ENCODE peak calls at places on chromosomes 11 and 22, in nine cellular contexts. G, X, P, R, B, Q, Y, C and M are unnamed samples.

GRCh38 chr22:39958916-39959639 is 1.1 kb upstream of the TMA7B start:
- DNase-seq in G (no peak), X (no peak), P (no peak), R (no peak), B (no peak), Q (no peak), Y (no peak), C (no peak), M (no peak)

GRCh38 chr11:57668467-57668890 is 565 bp downstream of the ZDHHC5 start:
- DNase-seq in G (no peak), X (no peak), P (no peak), R (no peak), B (no peak), Q (no peak), Y (no peak), C (no peak), M (no peak)

GRCh38 chr11:35907648-35908431 is 36.0 kb upstream of the LDLRAD3 start:
- DNase-seq in G (no peak), X (no peak), P (no peak), R (peak), B (peak), Q (no peak), Y (peak), C (no peak), M (no peak)

GRCh38 chr11:102157219-102157618 is 47.0 kb downstream of the YAP1 start:
- DNase-seq in G (no peak), X (peak), P (peak), R (peak), B (peak), Q (no peak), Y (peak), C (no peak), M (peak)

GRCh38 chr11:9461760-9462134 is 935 bp downstream of the ZNF143 start:
- DNase-seq in G (no peak), X (no peak), P (no peak), R (no peak), B (no peak), Q (no peak), Y (no peak), C (no peak), M (no peak)

GRCh38 chr11:47995318-47995717 is 15.0 kb downstream of the PTPRJ start:
- DNase-seq in G (no peak), X (no peak), P (no peak), R (no peak), B (no peak), Q (no peak), Y (peak), C (peak), M (no peak)

GRCh38 chr22:44396021-44396726 is 83.4 kb upstream of the SHISAL1 start:
- DNase-seq in G (peak), X (no peak), P (no peak), R (peak), B (no peak), Q (peak), Y (no peak), C (no peak), M (peak)

GRCh38 chr11:124656759-124657627 is 16.5 kb downstream of the SIAE start:
- DNase-seq in G (no peak), X (peak), P (peak), R (no peak), B (no peak), Q (no peak), Y (no peak), C (no peak), M (no peak)

GRCh38 chr11:81197396-81197795 is 1536.3 kb downstream of the FAM181B start:
- DNase-seq in G (no peak), X (no peak), P (no peak), R (no peak), B (no peak), Q (no peak), Y (no peak), C (no peak), M (no peak)
- TF ChIP-seq CTCF in G (no peak), X (peak), P (peak), R (no peak), B (no peak), Q (no peak), Y (no peak), C (no peak), M (no peak)

GRCh38 chr11:79437274-79437980 is 3.4 kb downstream of the TENM4 start:
- DNase-seq in G (peak), X (peak), P (peak), R (peak), B (peak), Q (peak), Y (peak), C (peak), M (no peak)

GRCh38 chr11:79438631-79439429 is 2.0 kb downstream of the TENM4 start:
- DNase-seq in G (no peak), X (peak), P (no peak), R (no peak), B (no peak), Q (no peak), Y (peak), C (no peak), M (no peak)

GRCh38 chr11:79436911-79437273 is 3.9 kb downstream of the TENM4 start:
- DNase-seq in G (no peak), X (no peak), P (no peak), R (no peak), B (no peak), Q (no peak), Y (no peak), C (no peak), M (no peak)

GRCh38 chr11:79439430-79439892 is 1.4 kb downstream of the TENM4 start:
- DNase-seq in G (no peak), X (no peak), P (no peak), R (no peak), B (no peak), Q (no peak), Y (peak), C (no peak), M (no peak)

DNA sequence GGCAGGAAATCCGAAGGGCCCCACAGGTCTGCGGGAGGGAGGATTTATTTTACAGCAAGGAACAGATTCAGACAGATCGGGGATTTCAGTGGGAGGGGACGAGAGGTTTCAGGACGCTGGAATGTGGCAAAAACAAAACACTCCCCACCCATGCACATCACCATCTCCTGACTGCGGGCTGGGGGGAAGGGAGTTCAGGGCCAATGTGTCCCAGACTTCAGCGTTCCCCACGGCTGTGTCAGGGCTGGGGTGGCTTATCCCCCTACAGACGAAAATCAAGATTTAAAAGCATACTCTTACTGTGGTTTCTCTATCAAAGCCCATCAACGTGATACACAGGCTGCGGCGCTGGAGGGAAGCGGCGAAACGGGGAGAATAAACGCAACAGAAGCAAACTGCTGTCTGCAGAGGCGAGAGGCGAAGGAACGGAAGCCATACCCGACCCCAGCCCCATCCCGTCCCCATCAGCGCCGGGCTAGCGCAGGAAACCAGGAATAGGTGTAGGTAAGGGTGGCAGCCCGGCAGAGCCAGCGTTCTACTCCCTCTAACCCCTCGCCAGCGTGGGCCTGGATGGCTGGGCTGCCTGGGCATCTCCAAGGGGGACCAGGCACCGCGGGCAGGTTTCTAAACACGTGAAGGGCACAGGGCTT is 2.7 kb downstream of the TENM4 start:
- DNase-seq in G (peak), X (peak), P (peak), R (no peak), B (peak), Q (no peak), Y (peak), C (no peak), M (no peak)
- H3K27ac ChIP-seq in G (peak), X (no peak), P (no peak), R (no peak), B (no peak), Q (peak), Y (peak), C (peak), M (no peak)

GRCh38 chr11:19972637-19973036 is 187.6 kb downstream of the DBX1 start:
- DNase-seq in G (no peak), X (no peak), P (no peak), R (no peak), B (no peak), Q (no peak), Y (no peak), C (no peak), M (no peak)
- TF ChIP-seq CTCF in G (no peak), X (no peak), P (no peak), R (no peak), B (no peak), Q (no peak), Y (no peak), C (no peak), M (no peak)

GRCh38 chr11:94885581-94885980 is 87.8 kb downstream of the CWC15 start:
- DNase-seq in G (no peak), X (no peak), P (no peak), R (no peak), B (no peak), Q (no peak), Y (no peak), C (no peak), M (no peak)
- H3K27ac ChIP-seq in G (no peak), X (no peak), P (no peak), R (no peak), B (no peak), Q (no peak), Y (no peak), C (no peak), M (no peak)

GRCh38 chr11:69920500-69921428 is 101.5 kb upstream of the FGF3 start:
- DNase-seq in G (peak), X (no peak), P (no peak), R (no peak), B (no peak), Q (peak), Y (no peak), C (peak), M (peak)

GRCh38 chr11:69917529-69917928 is 98.3 kb upstream of the FGF3 start:
- DNase-seq in G (no peak), X (no peak), P (no peak), R (no peak), B (no peak), Q (no peak), Y (no peak), C (no peak), M (no peak)

GRCh38 chr11:69918231-69918937 is 99.2 kb upstream of the FGF3 start:
- DNase-seq in G (peak), X (no peak), P (no peak), R (no peak), B (no peak), Q (peak), Y (no peak), C (peak), M (no peak)

GRCh38 chr11:69919659-69920499 is 100.7 kb upstream of the FGF3 start:
- DNase-seq in G (peak), X (no peak), P (no peak), R (no peak), B (no peak), Q (peak), Y (no peak), C (peak), M (peak)

DNA sequence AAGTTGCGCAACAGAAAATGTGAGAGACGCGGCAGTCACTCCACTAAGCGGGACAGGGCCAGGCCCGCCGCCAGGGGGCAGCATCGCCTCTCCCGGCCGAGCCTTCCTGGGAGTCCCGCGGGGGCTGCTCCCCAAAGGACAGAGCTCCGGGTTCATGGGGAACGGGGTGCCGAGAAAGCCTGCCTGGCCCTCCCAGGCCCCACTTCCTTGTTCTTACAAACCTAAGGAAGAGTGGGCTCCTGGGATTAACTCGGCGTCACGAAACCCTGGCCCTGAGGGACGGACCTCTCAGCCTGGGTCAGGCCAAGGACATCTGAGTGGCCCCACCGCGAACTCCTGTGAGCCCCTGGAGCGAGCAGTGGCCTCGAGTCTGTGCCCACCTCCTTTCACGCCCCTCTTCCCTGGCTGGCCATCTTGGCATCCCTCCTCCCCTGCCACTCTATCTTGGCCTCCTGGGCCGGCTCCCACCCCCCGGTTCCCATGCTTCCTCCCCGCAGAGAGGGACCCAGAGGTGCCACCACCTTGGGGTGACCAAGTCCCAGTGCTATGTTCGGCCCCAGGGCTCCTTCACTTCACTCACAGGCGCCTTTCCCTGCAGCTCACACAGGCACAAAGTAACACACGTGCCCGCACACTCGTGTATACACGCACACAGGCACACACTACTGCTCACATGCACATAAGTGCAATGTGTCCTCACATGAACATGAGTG is 99.9 kb upstream of the FGF3 start:
- DNase-seq in G (peak), X (peak), P (peak), R (peak), B (peak), Q (peak), Y (peak), C (peak), M (peak)
- TF ChIP-seq CTCF in G (peak), X (peak), P (peak), R (peak), B (peak), Q (peak), Y (peak), C (peak), M (peak)

GRCh38 chr11:128299132-128299726 is 288.1 kb downstream of the ETS1 start:
- DNase-seq in G (no peak), X (no peak), P (no peak), R (no peak), B (no peak), Q (no peak), Y (peak), C (no peak), M (no peak)

GRCh38 chr11:128300785-128301184 is 286.6 kb downstream of the ETS1 start:
- DNase-seq in G (no peak), X (no peak), P (no peak), R (no peak), B (no peak), Q (no peak), Y (no peak), C (no peak), M (no peak)

GRCh38 chr11:128298271-128298670 is 289.1 kb downstream of the ETS1 start:
- DNase-seq in G (no peak), X (no peak), P (no peak), R (no peak), B (no peak), Q (no peak), Y (no peak), C (no peak), M (no peak)

GRCh38 chr11:128297111-128297651 is 290.2 kb downstream of the ETS1 start:
- DNase-seq in G (no peak), X (no peak), P (no peak), R (no peak), B (no peak), Q (no peak), Y (no peak), C (no peak), M (no peak)

DNA sequence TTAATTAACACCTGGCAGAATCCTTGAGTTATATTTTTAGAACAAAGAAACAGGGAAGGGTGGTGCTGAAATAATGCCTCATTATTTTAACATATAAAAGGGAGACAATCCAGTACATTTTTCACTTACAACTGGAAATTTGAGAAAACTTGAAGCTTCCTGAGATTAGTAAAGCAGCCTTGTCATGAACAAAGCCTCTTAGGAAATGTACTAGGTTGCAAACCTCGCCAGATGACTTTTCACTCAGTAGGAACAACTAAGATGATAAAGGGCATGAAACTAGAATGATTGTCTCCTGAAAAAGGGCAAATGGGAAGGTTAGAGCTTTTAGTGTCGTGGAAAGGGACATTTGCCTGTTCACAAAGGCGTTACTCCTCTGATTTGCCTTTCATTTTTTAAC is 289.6 kb downstream of the ETS1 start:
- DNase-seq in G (no peak), X (no peak), P (no peak), R (no peak), B (no peak), Q (no peak), Y (no peak), C (no peak), M (no peak)
- H3K27ac ChIP-seq in G (no peak), X (no peak), P (no peak), R (no peak), B (no peak), Q (peak), Y (peak), C (no peak), M (peak)

GRCh38 chr11:84522331-84522730 is 1104.8 kb downstream of the DLG2 start:
- DNase-seq in G (no peak), X (no peak), P (no peak), R (no peak), B (no peak), Q (no peak), Y (no peak), C (no peak), M (no peak)

GRCh38 chr11:84526250-84526649 is 1100.9 kb downstream of the DLG2 start:
- DNase-seq in G (no peak), X (no peak), P (no peak), R (no peak), B (no peak), Q (no peak), Y (no peak), C (no peak), M (no peak)

GRCh38 chr11:84518601-84519183 is 1108.5 kb downstream of the DLG2 start:
- DNase-seq in G (no peak), X (no peak), P (no peak), R (no peak), B (no peak), Q (no peak), Y (no peak), C (no peak), M (no peak)

GRCh38 chr11:84524422-84525051 is 1102.6 kb downstream of the DLG2 start:
- DNase-seq in G (no peak), X (peak), P (peak), R (no peak), B (no peak), Q (no peak), Y (peak), C (no peak), M (no peak)
- TF ChIP-seq CTCF in G (peak), X (peak), P (peak), R (peak), B (peak), Q (no peak), Y (peak), C (peak), M (peak)

GRCh38 chr22:46737976-46738641 is at the start of gene CERK:
- DNase-seq in G (peak), X (peak), P (peak), R (peak), B (peak), Q (no peak), Y (peak), C (peak), M (peak)
- H3K27ac ChIP-seq in G (peak), X (no peak), P (peak), R (peak), B (peak), Q (peak), Y (peak), C (peak), M (peak)

GRCh38 chr11:11789735-11790369 is 51.9 kb upstream of the USP47 start:
- DNase-seq in G (no peak), X (peak), P (peak), R (no peak), B (no peak), Q (no peak), Y (peak), C (no peak), M (no peak)

GRCh38 chr11:11786771-11787170 is 55.0 kb upstream of the USP47 start:
- DNase-seq in G (no peak), X (peak), P (peak), R (no peak), B (no peak), Q (no peak), Y (peak), C (no peak), M (no peak)

GRCh38 chr11:11786234-11786633 is 55.5 kb upstream of the USP47 start:
- DNase-seq in G (no peak), X (no peak), P (no peak), R (no peak), B (no peak), Q (no peak), Y (no peak), C (no peak), M (no peak)

GRCh38 chr11:11787305-11788066 is 54.3 kb upstream of the USP47 start:
- DNase-seq in G (no peak), X (peak), P (peak), R (peak), B (peak), Q (peak), Y (peak), C (peak), M (peak)

GRCh38 chr11:11788067-11788710 is 53.6 kb upstream of the USP47 start:
- DNase-seq in G (no peak), X (no peak), P (no peak), R (no peak), B (no peak), Q (no peak), Y (no peak), C (no peak), M (no peak)
- TF ChIP-seq CTCF in G (no peak), X (no peak), P (no peak), R (no peak), B (no peak), Q (no peak), Y (no peak), C (no peak), M (no peak)

DNA sequence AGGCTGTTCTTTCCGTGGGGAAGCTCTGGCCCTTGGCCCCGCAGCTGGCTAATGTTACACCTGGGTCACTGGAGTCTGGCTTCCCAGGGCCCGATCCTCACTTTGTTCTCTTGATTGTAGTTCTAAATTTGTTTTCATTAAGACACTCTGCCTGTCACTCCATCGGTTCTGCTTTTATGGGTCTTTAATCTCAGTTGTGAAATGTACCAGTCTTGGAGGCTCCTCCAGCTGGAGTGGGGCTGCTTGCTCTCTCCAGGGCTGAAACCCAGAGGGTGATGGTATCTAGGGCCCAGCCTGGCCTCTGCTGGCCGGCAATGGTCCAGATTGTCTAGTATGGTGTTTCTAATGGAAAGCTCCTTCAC is 352.9 kb downstream of the TENM4 start:
- DNase-seq in G (no peak), X (no peak), P (no peak), R (no peak), B (no peak), Q (no peak), Y (peak), C (no peak), M (no peak)
- H3K27ac ChIP-seq in G (no peak), X (no peak), P (no peak), R (peak), B (no peak), Q (no peak), Y (peak), C (no peak), M (no peak)